ENCODE peak calls at places on chromosomes 3 and 15, in six cellular contexts. B is hepatocyte, D is cerebellar cortex, X is NCI-H2081, S is activated gamma-delta T cell treated with Interleukin-2 at 50 U/mL for 16 hours, Q is fibroblast of mammary gland. O is an unnamed sample.

GRCh38 chr3:64766463-64766862 is 78.7 kb upstream of the ADAMTS9 start:
- DNase-seq in B (no peak), D (no peak), X (peak), S (no peak), Q (no peak), O (no peak)

GRCh38 chr3:183148056-183148455 is 14.5 kb downstream of the LAMP3 start:
- DNase-seq in B (no peak), D (no peak), X (no peak), S (no peak), Q (peak), O (no peak)

GRCh38 chr3:9298236-9298635 is 48.8 kb upstream of the SRGAP3 start:
- DNase-seq in B (no peak), D (no peak), X (no peak), S (no peak), Q (peak), O (no peak)

GRCh38 chr15:26842391-26842790 is 24.5 kb upstream of the GABRA5 start:
- DNase-seq in B (no peak), D (no peak), X (no peak), S (no peak), Q (no peak), O (no peak)

GRCh38 chr3:11197471-11197870 is 43.2 kb downstream of the HRH1 start:
- DNase-seq in B (peak), D (no peak), X (no peak), S (no peak), Q (no peak), O (no peak)

GRCh38 chr3:116005404-116005803 is 382.1 kb downstream of the GAP43 start:
- DNase-seq in B (peak), D (no peak), X (peak), S (no peak), Q (peak), O (no peak)

GRCh38 chr3:185793381-185793780 is 31.5 kb downstream of the IGF2BP2 start:
- DNase-seq in B (no peak), D (no peak), X (no peak), S (no peak), Q (no peak), O (no peak)

GRCh38 chr15:78917888-78918287 is 27.0 kb downstream of the CTSH start:
- DNase-seq in B (no peak), D (no peak), X (no peak), S (no peak), Q (no peak), O (no peak)

GRCh38 chr3:113533534-113533892 is 1.2 kb downstream of the SIDT1 start:
- DNase-seq in B (no peak), D (peak), X (no peak), S (peak), Q (no peak), O (no peak)

GRCh38 chr3:62318752-62319569 is 54.4 kb downstream of the FEZF2 start:
- DNase-seq in B (peak), D (peak), X (peak), S (peak), Q (peak), O (peak)

GRCh38 chr15:33393552-33393951 is 82.8 kb downstream of the RYR3 start:
- DNase-seq in B (no peak), D (no peak), X (no peak), S (no peak), Q (no peak), O (no peak)

GRCh38 chr3:16399473-16399872 is 114.0 kb downstream of the RFTN1 start:
- DNase-seq in B (peak), D (peak), X (no peak), S (no peak), Q (peak), O (no peak)

GRCh38 chr3:60146121-60146520 is 1096.3 kb upstream of the CFAP20DC start:
- DNase-seq in B (no peak), D (no peak), X (no peak), S (no peak), Q (no peak), O (no peak)

GRCh38 chr3:42655980-42656679 is 2.6 kb downstream of the ZBTB47 start:
- DNase-seq in B (peak), D (no peak), X (no peak), S (no peak), Q (peak), O (no peak)

GRCh38 chr15:42065478-42065877 is 28.9 kb downstream of the PLA2G4D start:
- DNase-seq in B (peak), D (no peak), X (no peak), S (no peak), Q (no peak), O (no peak)

GRCh38 chr3:5010706-5011554 is 31.7 kb downstream of the BHLHE40 start:
- DNase-seq in B (no peak), D (no peak), X (no peak), S (peak), Q (peak), O (peak)

GRCh38 chr3:29240248-29240647 is 40.6 kb upstream of the RBMS3 start:
- DNase-seq in B (no peak), D (no peak), X (no peak), S (no peak), Q (peak), O (no peak)

GRCh38 chr15:71691700-71692417 is 118.5 kb upstream of the NR2E3 start:
- DNase-seq in B (no peak), D (no peak), X (no peak), S (no peak), Q (peak), O (no peak)

GRCh38 chr15:75199347-75199976 is 2.2 kb upstream of the C15orf39 start:
- DNase-seq in B (no peak), D (no peak), X (no peak), S (no peak), Q (no peak), O (no peak)

GRCh38 chr3:147409143-147410121 is at the start of gene ZIC1:
- DNase-seq in B (no peak), D (peak), X (no peak), S (no peak), Q (no peak), O (no peak)